ENCODE peak calls at places on chromosomes 5 and 9, in five cellular contexts. One of them, this sample, is unnamed. For H3K9me3, the result is how much of the 10 kb centered on the place peaks cover.

GRCh38 chr5:43815504-43815903 is 212.5 kb downstream of the NNT start:
- DNase-seq in IMR-90: no peak
- DNase-seq in endodermal cell: no peak
- DNase-seq in keratinocyte: no peak
- DNase-seq in mammary epithelial cell: no peak
- DNase-seq in this sample: no peak

GRCh38 chr9:127720031-127720864 is 4.4 kb downstream of the TTC16 start:
- DNase-seq in IMR-90: no peak
- DNase-seq in endodermal cell: no peak
- DNase-seq in keratinocyte: no peak
- DNase-seq in mammary epithelial cell: no peak
- DNase-seq in this sample: no peak

GRCh38 chr5:43573058-43573457 is 16.2 kb upstream of the PAIP1 start:
- DNase-seq in IMR-90: peak
- DNase-seq in endodermal cell: no peak
- DNase-seq in keratinocyte: no peak
- DNase-seq in mammary epithelial cell: no peak
- DNase-seq in this sample: peak

GRCh38 chr5:142753114-142753764 is 16.9 kb upstream of the ARHGAP26 start:
- DNase-seq in IMR-90: no peak
- DNase-seq in endodermal cell: no peak
- DNase-seq in keratinocyte: no peak
- DNase-seq in mammary epithelial cell: peak
- DNase-seq in this sample: no peak

GRCh38 chr5:72284674-72285424 is 35.2 kb downstream of the MRPS27 start:
- DNase-seq in IMR-90: no peak
- DNase-seq in endodermal cell: no peak
- DNase-seq in keratinocyte: no peak
- DNase-seq in mammary epithelial cell: no peak
- DNase-seq in this sample: no peak

GRCh38 chr9:132728071-132728470 is 57.8 kb downstream of the GTF3C4 start:
- DNase-seq in IMR-90: no peak
- DNase-seq in endodermal cell: no peak
- DNase-seq in keratinocyte: no peak
- DNase-seq in mammary epithelial cell: no peak
- DNase-seq in this sample: no peak

GRCh38 chr9:16329699-16330113 is 540.8 kb downstream of the BNC2 start:
- DNase-seq in IMR-90: peak
- DNase-seq in endodermal cell: peak
- DNase-seq in keratinocyte: no peak
- DNase-seq in mammary epithelial cell: no peak
- DNase-seq in this sample: peak

GRCh38 chr5:66633754-66634153 is 37.6 kb downstream of the MAST4 start:
- DNase-seq in IMR-90: no peak
- DNase-seq in endodermal cell: no peak
- DNase-seq in keratinocyte: no peak
- DNase-seq in mammary epithelial cell: no peak
- DNase-seq in this sample: no peak

GRCh38 chr9:137032893-137033292 is 1.0 kb upstream of the FUT7 start:
- DNase-seq in IMR-90: no peak
- DNase-seq in endodermal cell: no peak
- DNase-seq in keratinocyte: no peak
- DNase-seq in mammary epithelial cell: no peak
- DNase-seq in this sample: no peak

GRCh38 chr9:37998881-37999311 is 70.1 kb downstream of the SHB start:
- DNase-seq in IMR-90: peak
- DNase-seq in endodermal cell: no peak
- DNase-seq in keratinocyte: no peak
- DNase-seq in mammary epithelial cell: peak
- DNase-seq in this sample: no peak

GRCh38 chr9:13279284-13280162 is at the start of gene MPDZ:
- DNase-seq in IMR-90: peak
- DNase-seq in endodermal cell: peak
- DNase-seq in keratinocyte: no peak
- DNase-seq in mammary epithelial cell: peak
- DNase-seq in this sample: peak

GRCh38 chr9:136712690-136713554 is 550 bp downstream of the DIPK1B start:
- DNase-seq in IMR-90: no peak
- DNase-seq in endodermal cell: peak
- DNase-seq in keratinocyte: no peak
- DNase-seq in mammary epithelial cell: no peak
- DNase-seq in this sample: no peak

DNA sequence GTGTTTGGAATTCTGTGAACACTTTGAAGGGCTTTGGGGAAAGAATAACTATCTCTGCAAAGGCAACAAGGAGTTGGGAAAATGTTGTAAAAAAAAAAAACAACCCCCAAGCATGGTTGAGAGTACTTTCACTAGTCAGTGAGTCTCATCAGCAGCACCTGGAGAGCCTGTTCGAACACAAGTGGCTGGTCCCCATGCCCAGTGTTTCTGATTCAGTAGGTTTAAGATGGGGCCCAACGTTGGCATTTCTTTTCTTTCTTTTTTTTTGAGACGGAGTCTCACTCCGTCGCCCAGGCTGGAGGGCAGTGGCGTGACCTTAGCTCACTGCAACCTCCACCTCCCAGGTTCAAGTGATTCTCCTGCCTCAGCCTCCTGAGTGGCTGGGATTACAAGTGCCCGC is 59.5 kb downstream of the KLF4 start:
- DNase-seq in IMR-90: no peak
- DNase-seq in endodermal cell: no peak
- DNase-seq in keratinocyte: no peak
- DNase-seq in mammary epithelial cell: no peak
- DNase-seq in this sample: no peak
- H3K9me3 ChIP-seq in IMR-90: under half
- H3K9me3 ChIP-seq in endodermal cell: under half
- H3K9me3 ChIP-seq in keratinocyte: under half
- H3K9me3 ChIP-seq in mammary epithelial cell: under half
- H3K9me3 ChIP-seq in this sample: under half

GRCh38 chr9:101029300-101030021 is 934 bp downstream of the PLPPR1 start:
- DNase-seq in IMR-90: no peak
- DNase-seq in endodermal cell: peak
- DNase-seq in keratinocyte: no peak
- DNase-seq in mammary epithelial cell: no peak
- DNase-seq in this sample: no peak
- H3K9ac ChIP-seq in IMR-90: no peak
- H3K9ac ChIP-seq in endodermal cell: no peak
- H3K9ac ChIP-seq in keratinocyte: no peak
- H3K9ac ChIP-seq in mammary epithelial cell: no peak
- H3K9ac ChIP-seq in this sample: no peak

DNA sequence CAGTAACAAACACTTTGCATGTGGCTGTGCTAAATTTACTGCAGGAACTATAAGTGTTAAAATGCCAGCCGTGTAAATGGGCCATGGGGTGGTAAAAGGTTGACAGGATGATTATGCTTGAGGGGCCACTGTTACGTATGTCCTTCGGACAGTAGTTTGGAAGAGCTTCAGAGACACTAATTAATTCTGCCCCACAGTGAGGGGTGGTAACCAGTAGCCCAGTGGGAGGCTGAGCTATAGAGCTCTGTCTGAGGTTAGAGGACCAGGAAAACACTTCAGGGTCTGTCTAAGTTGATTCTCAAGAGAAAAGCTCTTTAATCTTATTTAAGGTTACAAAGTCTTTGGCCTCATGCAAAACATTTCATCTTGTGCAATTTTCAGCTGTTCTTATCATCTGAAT is 176.6 kb downstream of the DMRTA1 start:
- DNase-seq in IMR-90: no peak
- DNase-seq in endodermal cell: no peak
- DNase-seq in keratinocyte: no peak
- DNase-seq in mammary epithelial cell: no peak
- DNase-seq in this sample: no peak
- H3K9me3 ChIP-seq in IMR-90: under half
- H3K9me3 ChIP-seq in endodermal cell: under half
- H3K9me3 ChIP-seq in keratinocyte: under half
- H3K9me3 ChIP-seq in mammary epithelial cell: under half
- H3K9me3 ChIP-seq in this sample: under half

GRCh38 chr9:118618744-118619299 is 750.4 kb downstream of the BRINP1 start:
- DNase-seq in IMR-90: no peak
- DNase-seq in endodermal cell: no peak
- DNase-seq in keratinocyte: no peak
- DNase-seq in mammary epithelial cell: peak
- DNase-seq in this sample: no peak

GRCh38 chr9:118618091-118618490 is 751.1 kb downstream of the BRINP1 start:
- DNase-seq in IMR-90: no peak
- DNase-seq in endodermal cell: no peak
- DNase-seq in keratinocyte: no peak
- DNase-seq in mammary epithelial cell: peak
- DNase-seq in this sample: no peak

GRCh38 chr9:118609355-118610044 is 759.7 kb downstream of the BRINP1 start:
- DNase-seq in IMR-90: no peak
- DNase-seq in endodermal cell: no peak
- DNase-seq in keratinocyte: no peak
- DNase-seq in mammary epithelial cell: peak
- DNase-seq in this sample: peak

GRCh38 chr9:118612201-118612600 is 757.0 kb downstream of the BRINP1 start:
- DNase-seq in IMR-90: no peak
- DNase-seq in endodermal cell: peak
- DNase-seq in keratinocyte: no peak
- DNase-seq in mammary epithelial cell: no peak
- DNase-seq in this sample: no peak

GRCh38 chr9:118614011-118614410 is 755.2 kb downstream of the BRINP1 start:
- DNase-seq in IMR-90: no peak
- DNase-seq in endodermal cell: no peak
- DNase-seq in keratinocyte: no peak
- DNase-seq in mammary epithelial cell: no peak
- DNase-seq in this sample: no peak
- H3K9ac ChIP-seq in IMR-90: no peak
- H3K9ac ChIP-seq in endodermal cell: no peak
- H3K9ac ChIP-seq in keratinocyte: no peak
- H3K9ac ChIP-seq in mammary epithelial cell: no peak
- H3K9ac ChIP-seq in this sample: no peak

This sample was measured in astrocyte.